ENCODE peak calls at places on chromosomes 7 and 10, in four cellular contexts. C is GM12878, O is K562, W is HepG2. U is an unnamed sample.
A peak's percentile ranks its signal among the peaks of the same experiment; 100 is the strongest.

GRCh38 chr7:110317699-110318265 is 773.1 kb upstream of the LRRN3 start:
- DNase-seq in C (no peak), O (no peak), W (peak; percentile 14), U (no peak)

GRCh38 chr10:28681345-28681763 is 4.0 kb downstream of the BAMBI start:
- DNase-seq in O (no peak), C (no peak), W (no peak), U (no peak)

GRCh38 chr10:131706476-131706875 is 194.3 kb upstream of the PPP2R2D start:
- DNase-seq in O (no peak), W (no peak), C (no peak), U (no peak)

GRCh38 chr7:27585781-27586447 is 76.8 kb downstream of the HIBADH start:
- DNase-seq in O (no peak), C (no peak), W (no peak), U (no peak)

GRCh38 chr7:91191771-91192170 is 72.5 kb upstream of the FZD1 start:
- DNase-seq in W (no peak), C (no peak), O (no peak), U (no peak)

GRCh38 chr10:121851791-121852190 is 76.0 kb downstream of the ATE1 start:
- DNase-seq in C (no peak), O (no peak), W (no peak), U (no peak)

GRCh38 chr7:36261019-36261754 is 108.1 kb downstream of the EEPD1 start:
- DNase-seq in W (no peak), C (no peak), O (no peak), U (no peak)

GRCh38 chr10:11012476-11012875 is 5.2 kb upstream of the CELF2 start:
- DNase-seq in C (no peak), O (no peak), W (no peak), U (no peak)

GRCh38 chr7:74289660-74290589 is 718 bp downstream of the CLIP2 start:
- DNase-seq in O (peak; percentile 76), C (no peak), W (no peak), U (peak; percentile 42)

GRCh38 chr7:23377134-23377533 is 78.0 kb downstream of the MALSU1 start:
- DNase-seq in O (no peak), C (no peak), W (no peak), U (no peak)

GRCh38 chr10:72426982-72427381 is 72.3 kb upstream of the DNAJB12 start:
- DNase-seq in C (no peak), O (no peak), W (no peak), U (no peak)

GRCh38 chr7:118003438-118003837 is 130.2 kb upstream of the CTTNBP2 start:
- DNase-seq in W (no peak), O (no peak), C (no peak), U (no peak)

GRCh38 chr10:61280303-61280702 is 172.9 kb downstream of the TMEM26 start:
- DNase-seq in W (no peak), C (no peak), O (no peak), U (peak; percentile 73)

GRCh38 chr10:74163313-74164068 is 12.5 kb downstream of the ADK start:
- DNase-seq in W (no peak), C (no peak), O (no peak), U (no peak)

GRCh38 chr10:11593612-11594011 is 17.8 kb downstream of the USP6NL start:
- DNase-seq in C (no peak), W (no peak), O (no peak), U (no peak)

GRCh38 chr7:130734525-130735272 is 692 bp upstream of the KLF14 start:
- DNase-seq in C (no peak), O (no peak), W (no peak), U (no peak)

GRCh38 chr10:68792115-68792514 is 35.2 kb upstream of the STOX1 start:
- DNase-seq in W (no peak), O (no peak), C (no peak), U (no peak)

GRCh38 chr7:30844916-30845315 is 66.7 kb upstream of the AQP1 start:
- DNase-seq in W (no peak), O (no peak), C (no peak), U (no peak)

GRCh38 chr10:3779146-3779707 is 5.8 kb downstream of the KLF6 start:
- DNase-seq in C (no peak), W (no peak), O (no peak), U (no peak)

GRCh38 chr7:157043745-157044144 is 33.3 kb upstream of the MNX1 start:
- DNase-seq in O (no peak), C (no peak), W (no peak), U (no peak)

GRCh38 chr10:75739454-75740143 is 308.2 kb downstream of the LRMDA start:
- DNase-seq in O (no peak), C (no peak), W (no peak), U (no peak)

GRCh38 chr10:23081891-23082290 is 13.5 kb upstream of the MSRB2 start:
- DNase-seq in C (no peak), W (peak; percentile 23), O (no peak), U (peak; percentile 51)

GRCh38 chr7:123230147-123230546 is 30.4 kb upstream of the SLC13A1 start:
- DNase-seq in C (no peak), W (no peak), O (no peak), U (no peak)

GRCh38 chr10:14658331-14659122 is 116.2 kb downstream of the FAM107B start:
- DNase-seq in C (peak; percentile 64), O (no peak), W (no peak), U (peak; percentile 67)

GRCh38 chr10:76711374-76711997 is 926.1 kb downstream of the KCNMA1 start:
- DNase-seq in C (no peak), W (no peak), O (no peak), U (no peak)

GRCh38 chr7:11648104-11648503 is 183.9 kb downstream of the THSD7A start:
- DNase-seq in O (no peak), W (no peak), C (no peak), U (no peak)

GRCh38 chr7:149285581-149285975 is 23.6 kb downstream of the ZNF783 start:
- DNase-seq in W (no peak), O (no peak), C (no peak), U (peak; percentile 36)

GRCh38 chr7:150564045-150564444 is 3.1 kb upstream of the GIMAP4 start:
- DNase-seq in C (no peak), O (no peak), W (no peak), U (no peak)

GRCh38 chr7:28107960-28108359 is 72.6 kb downstream of the JAZF1 start:
- DNase-seq in C (no peak), O (no peak), W (no peak), U (no peak)

GRCh38 chr10:12701696-12702095 is 299.8 kb downstream of the CCDC3 start:
- DNase-seq in O (no peak), C (no peak), W (no peak), U (no peak)

GRCh38 chr10:64430690-64431323 is 909.6 kb downstream of the REEP3 start:
- DNase-seq in W (peak; percentile 5), C (no peak), O (no peak), U (no peak)

GRCh38 chr7:42932861-42933591 is 850 bp downstream of the MRPL32 start:
- DNase-seq in O (no peak), C (no peak), W (no peak), U (no peak)

GRCh38 chr7:51233375-51233774 is 83.2 kb downstream of the COBL start:
- DNase-seq in C (no peak), O (no peak), W (no peak), U (no peak)

GRCh38 chr7:98352621-98353020 is 48.3 kb downstream of the BAIAP2L1 start:
- DNase-seq in C (no peak), O (no peak), W (no peak), U (peak; percentile 93)

GRCh38 chr10:90959826-90960225 is 38.9 kb upstream of the ANKRD1 start:
- DNase-seq in C (no peak), O (no peak), W (no peak), U (no peak)

GRCh38 chr10:33460461-33461294 is 126.2 kb upstream of the NRP1 start:
- DNase-seq in C (no peak), W (no peak), O (no peak), U (no peak)

DNA sequence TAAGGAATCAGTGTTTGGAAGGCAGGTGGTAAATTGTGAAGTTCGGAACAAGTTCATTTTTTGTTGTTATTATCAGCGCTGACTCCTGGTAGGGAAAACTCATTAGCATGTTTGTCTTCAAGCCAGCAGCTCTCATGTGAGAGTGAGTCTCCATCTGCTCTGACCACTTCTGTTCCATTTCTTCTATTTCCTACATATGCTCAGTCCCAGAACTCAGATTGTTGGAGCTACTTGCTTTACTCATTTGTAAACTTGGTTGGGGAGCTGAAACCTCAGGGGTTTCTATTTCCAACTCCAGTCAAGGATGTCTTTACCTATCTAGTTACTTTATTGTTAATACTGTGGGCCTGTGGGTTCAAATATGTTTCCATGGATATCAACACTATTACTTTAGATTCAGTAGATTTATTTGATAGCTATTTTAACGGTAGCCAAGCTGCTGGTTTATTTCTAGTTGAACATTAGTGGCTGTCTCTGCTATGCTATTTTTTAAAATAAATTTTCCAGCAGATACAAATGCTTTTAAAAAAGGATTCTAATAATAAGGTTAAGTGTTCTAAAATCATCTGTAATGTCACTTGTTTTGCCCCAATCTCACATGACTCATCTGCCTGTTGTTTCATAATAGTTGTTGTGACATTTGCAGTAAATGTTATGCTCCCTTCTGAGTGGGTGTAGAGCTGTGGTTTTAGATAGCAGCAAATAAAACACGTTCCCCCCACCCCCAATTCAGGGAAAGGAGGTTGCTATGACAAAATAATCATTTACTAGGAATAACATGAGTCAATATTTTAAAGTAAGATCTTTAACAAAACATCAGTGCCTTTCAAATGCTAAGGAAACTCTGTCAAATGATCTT is 143.3 kb downstream of the HDAC9 start:
- DNase-seq in W (no peak), C (no peak), O (no peak), U (no peak)
- TF ChIP-seq POLR2AphosphoS2 in W (no peak), C (no peak), O (no peak), U (no peak)

DNA sequence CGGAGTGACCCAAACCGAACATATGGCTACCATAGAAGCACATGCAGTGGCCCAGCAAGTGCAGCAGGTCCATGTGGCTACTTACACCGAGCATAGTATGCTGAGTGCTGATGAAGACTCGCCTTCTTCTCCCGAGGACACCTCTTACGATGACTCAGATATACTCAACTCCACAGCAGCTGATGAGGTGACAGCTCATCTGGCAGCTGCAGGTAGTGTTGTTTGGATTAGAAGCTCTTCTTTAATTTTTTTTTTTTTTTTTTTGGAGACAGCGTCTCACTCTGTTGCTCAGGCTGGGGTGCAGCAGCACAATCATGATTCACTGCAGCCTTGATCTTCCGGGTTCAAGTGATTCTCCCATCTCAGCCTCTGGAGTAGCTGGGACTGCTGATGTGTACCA is 45.8 kb downstream of the NRF1 start:
- DNase-seq in W (no peak), O (no peak), C (no peak), U (no peak)
- TF ChIP-seq POLR2AphosphoS2 in W (no peak), O (no peak), C (no peak), U (no peak)

GRCh38 chr7:13604178-13604577 is 385.3 kb downstream of the ETV1 start:
- DNase-seq in W (no peak), O (no peak), C (no peak), U (no peak)

GRCh38 chr7:13602036-13602435 is 387.4 kb downstream of the ETV1 start:
- DNase-seq in O (no peak), W (no peak), C (no peak), U (no peak)

DNA sequence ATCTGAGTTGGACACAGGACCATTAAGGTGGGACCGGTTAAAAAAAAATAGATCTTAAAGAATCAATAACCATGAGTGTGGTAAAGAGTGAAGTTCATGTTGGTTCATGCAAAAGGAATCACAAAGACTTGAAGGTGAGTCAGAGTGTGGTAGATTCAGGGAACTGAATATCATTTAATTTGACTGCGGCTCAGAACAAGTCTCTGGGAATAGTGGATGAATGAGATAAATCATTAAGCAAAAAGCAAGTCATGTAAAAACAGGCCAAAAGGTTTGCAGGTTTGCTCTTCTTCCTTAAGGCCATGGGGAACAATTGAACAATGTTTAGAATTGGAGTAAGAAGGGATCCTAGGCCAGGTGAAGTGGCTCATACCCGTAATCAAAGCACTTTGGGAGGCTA is 385.8 kb downstream of the ETV1 start:
- DNase-seq in C (no peak), W (no peak), O (no peak), U (no peak)
- TF ChIP-seq POLR2AphosphoS2 in C (no peak), W (no peak), O (no peak), U (no peak)

GRCh38 chr10:86594535-86594934 is 59.8 kb upstream of the OPN4 start:
- DNase-seq in W (no peak), C (no peak), O (no peak), U (no peak)
- TF ChIP-seq POLR2AphosphoS2 in W (no peak), C (no peak), O (no peak), U (no peak)

U was measured in A549.